ENCODE peak calls at places on chromosomes 11 and 22, in eight cellular contexts. H is progenitor cell of endocrine pancreas; E is brain pericyte; X is HCEC 1CT; R is KG1; D is immature natural killer cell; W is stimulated activated CD8-positive, alpha-beta memory T cell treated with anti-CD3 and anti-CD28 coated beads, Interleukin-2, amount 100 ng/mL, for 48 hours; V is KBM-7. P is an unnamed sample.

GRCh38 chr11:46112961-46113617 is 8.2 kb downstream of the PHF21A start:
- DNase-seq in H (no peak), E (no peak), X (peak), R (no peak), D (peak), W (no peak), V (peak), P (peak)

GRCh38 chr11:116733386-116733755 is 39.4 kb downstream of the BUD13 start:
- DNase-seq in H (no peak), E (no peak), X (no peak), R (no peak), D (no peak), W (no peak), V (no peak), P (no peak)

GRCh38 chr11:15893080-15893492 is 463.3 kb downstream of the SOX6 start:
- DNase-seq in H (no peak), E (no peak), X (no peak), R (no peak), D (no peak), W (no peak), V (no peak), P (no peak)

GRCh38 chr11:126592496-126593410 is 237.3 kb downstream of the ST3GAL4 start:
- DNase-seq in H (no peak), E (no peak), X (no peak), R (no peak), D (no peak), W (no peak), V (no peak), P (no peak)

GRCh38 chr11:17496406-17496805 is 19.8 kb upstream of the ABCC8 start:
- DNase-seq in H (no peak), E (no peak), X (no peak), R (no peak), D (no peak), W (no peak), V (no peak), P (no peak)

GRCh38 chr11:119486016-119486415 is 63.0 kb upstream of the THY1 start:
- DNase-seq in H (no peak), E (no peak), X (no peak), R (no peak), D (no peak), W (no peak), V (no peak), P (no peak)

GRCh38 chr22:24594569-24595120 is 1.8 kb upstream of the LRRC75B start:
- DNase-seq in H (no peak), E (no peak), X (no peak), R (no peak), D (no peak), W (no peak), V (no peak), P (no peak)

GRCh38 chr11:18540207-18541009 is 13.7 kb upstream of the TSG101 start:
- DNase-seq in H (no peak), E (no peak), X (peak), R (no peak), D (peak), W (no peak), V (peak), P (no peak)

GRCh38 chr11:36564376-36565032 is 3.3 kb upstream of the RAG1 start:
- DNase-seq in H (peak), E (peak), X (peak), R (peak), D (peak), W (no peak), V (peak), P (peak)

GRCh38 chr22:23774922-23775436 is 2.3 kb downstream of the MMP11 start:
- DNase-seq in H (no peak), E (no peak), X (no peak), R (no peak), D (no peak), W (no peak), V (no peak), P (no peak)

P was measured in iPS DF 19.7.